ENCODE peak calls at places on chromosomes 2 and 18, in five cellular contexts. J is AG04450, U is fibroblast of mammary gland, M is H9, X is A549. W is an unnamed sample.

GRCh38 chr18:7754258-7754657 is 187.1 kb downstream of the PTPRM start:
- DNase-seq in X (no peak), U (no peak), J (no peak), M (no peak), W (no peak)

GRCh38 chr2:188382107-188382506 is 90.4 kb downstream of the GULP1 start:
- DNase-seq in J (no peak), M (no peak), U (peak), X (no peak), W (no peak)

GRCh38 chr2:178279142-178279541 is 84.8 kb downstream of the OSBPL6 start:
- DNase-seq in M (no peak), J (peak), X (no peak), U (peak), W (no peak)

GRCh38 chr2:42089340-42089925 is 41.6 kb downstream of the PKDCC start:
- DNase-seq in J (no peak), U (peak), M (peak), X (peak), W (peak)

GRCh38 chr2:120556908-120557307 is 178.8 kb upstream of the GLI2 start:
- DNase-seq in U (no peak), X (no peak), M (no peak), J (no peak), W (no peak)

GRCh38 chr2:202965810-202966454 is 48.7 kb upstream of the NBEAL1 start:
- DNase-seq in M (peak), U (peak), X (peak), J (peak), W (peak)

GRCh38 chr2:217223222-217223930 is 363.5 kb upstream of the TNP1 start:
- DNase-seq in X (no peak), M (no peak), J (peak), U (peak), W (peak)

GRCh38 chr2:59677095-59677609 is 876.3 kb downstream of the BCL11A start:
- DNase-seq in X (no peak), J (no peak), M (no peak), U (no peak), W (no peak)

GRCh38 chr2:136051001-136051724 is 65.7 kb upstream of the DARS1 start:
- DNase-seq in U (no peak), J (no peak), M (no peak), X (no peak), W (peak)

GRCh38 chr2:112767693-112768380 is 3.4 kb upstream of the CKAP2L start:
- DNase-seq in M (no peak), J (no peak), U (no peak), X (no peak), W (no peak)

GRCh38 chr18:1846640-1847039 is 724.7 kb downstream of the METTL4 start:
- DNase-seq in M (no peak), X (no peak), U (no peak), J (no peak), W (no peak)

GRCh38 chr2:69992310-69993047 is 31.0 kb upstream of the ASPRV1 start:
- DNase-seq in M (no peak), X (no peak), U (no peak), J (no peak), W (no peak)

GRCh38 chr18:45962866-45963265 is 4.3 kb downstream of the EPG5 start:
- DNase-seq in X (no peak), M (no peak), J (no peak), U (peak), W (no peak)

GRCh38 chr2:240247241-240247867 is 106.9 kb upstream of the OTOS start:
- DNase-seq in J (no peak), M (no peak), X (no peak), U (peak), W (no peak)

GRCh38 chr18:75335511-75335910 is 92.0 kb downstream of the SMIM21 start:
- DNase-seq in X (no peak), J (no peak), M (no peak), U (no peak), W (no peak)

GRCh38 chr2:186256540-186256939 is 229.5 kb upstream of the ZC3H15 start:
- DNase-seq in U (peak), J (no peak), M (no peak), X (peak), W (no peak)

GRCh38 chr2:113739849-113740248 is 16.6 kb downstream of the SLC35F5 start:
- DNase-seq in J (no peak), U (peak), M (no peak), X (no peak), W (no peak)

GRCh38 chr2:229489016-229489415 is 217.9 kb upstream of the PID1 start:
- DNase-seq in U (peak), J (no peak), M (no peak), X (no peak), W (no peak)

GRCh38 chr18:31102941-31103340 is 720 bp upstream of the DSC2 start:
- DNase-seq in U (no peak), J (no peak), M (no peak), X (no peak), W (no peak)

GRCh38 chr18:45839415-45840395 is 14.2 kb downstream of the SIGLEC15 start:
- DNase-seq in U (peak), M (peak), J (peak), X (no peak), W (peak)

GRCh38 chr2:190283783-190284182 is 35.8 kb downstream of the HIBCH start:
- DNase-seq in M (no peak), X (no peak), J (peak), U (peak), W (no peak)

GRCh38 chr2:74857725-74858124 is 23.8 kb downstream of the HK2 start:
- DNase-seq in M (no peak), J (no peak), U (no peak), X (no peak), W (no peak)

DNA sequence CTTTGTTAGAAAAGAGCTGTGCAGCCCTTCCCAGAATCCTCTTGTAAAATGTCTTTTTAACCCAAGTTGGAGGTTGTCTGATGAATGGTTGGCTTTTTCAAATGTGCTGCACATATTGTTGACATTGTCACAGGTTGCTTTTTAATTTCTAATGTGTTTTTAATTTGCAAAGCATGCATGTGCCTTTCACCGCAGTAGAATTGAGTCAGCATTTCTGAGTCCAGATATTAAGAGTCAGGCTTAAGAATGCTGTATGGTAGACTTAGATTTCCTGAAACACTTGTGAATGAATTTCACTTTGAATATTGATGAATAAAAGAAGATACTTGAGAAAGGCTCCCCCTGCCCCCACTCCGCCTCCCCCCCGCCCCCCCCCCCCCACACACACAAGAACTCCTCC is 120.9 kb downstream of the GREB1L start:
- DNase-seq in J (no peak), X (no peak), U (peak), M (no peak), W (no peak)
- TF ChIP-seq CTCF in J (no peak), X (no peak), U (no peak), M (no peak), W (no peak)

DNA sequence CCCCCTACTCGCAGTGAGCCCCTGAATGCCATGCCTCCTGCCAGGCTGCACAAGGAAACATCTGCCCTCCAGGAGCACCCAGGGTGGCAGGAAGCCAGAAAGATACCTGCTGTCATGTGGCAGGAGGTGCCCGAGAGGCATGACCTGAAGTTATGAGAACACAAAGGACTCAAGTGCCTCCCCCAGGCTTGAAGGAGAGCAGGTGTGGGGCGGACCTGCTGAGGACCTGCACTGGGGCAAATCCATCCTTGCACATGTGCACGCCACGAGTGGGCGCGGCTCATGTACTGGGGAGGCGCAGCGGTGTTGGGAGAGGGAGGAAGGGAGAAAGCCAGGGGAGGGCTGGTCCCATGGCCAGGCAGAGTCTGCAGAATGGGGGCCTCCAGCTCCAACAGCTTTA is 26.9 kb downstream of the SDC1 start:
- DNase-seq in J (no peak), U (no peak), X (no peak), M (no peak), W (no peak)
- TF ChIP-seq CTCF in J (no peak), U (no peak), X (no peak), M (no peak), W (no peak)

DNA sequence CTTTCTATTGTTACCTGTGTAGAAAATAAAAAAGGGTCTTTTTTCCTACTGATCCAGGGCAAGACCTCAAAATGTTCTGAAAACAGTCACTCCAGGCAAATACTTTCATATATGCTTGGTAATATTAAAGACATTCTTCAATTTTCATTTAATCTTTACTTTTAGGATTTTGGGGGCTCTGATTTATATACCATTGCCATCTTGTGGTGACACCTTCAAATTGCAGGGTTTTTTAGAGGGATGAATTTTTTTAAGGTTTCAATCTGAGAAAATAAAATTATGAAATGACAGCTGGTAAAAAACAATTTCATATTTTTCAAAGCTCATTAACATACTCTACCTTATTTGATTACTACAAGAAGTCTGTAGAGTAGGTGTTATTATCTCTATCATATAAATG is 26.8 kb downstream of the MAPK4 start:
- DNase-seq in X (no peak), M (no peak), J (no peak), U (no peak), W (no peak)
- TF ChIP-seq CTCF in X (no peak), M (peak), J (peak), U (peak), W (peak)

DNA sequence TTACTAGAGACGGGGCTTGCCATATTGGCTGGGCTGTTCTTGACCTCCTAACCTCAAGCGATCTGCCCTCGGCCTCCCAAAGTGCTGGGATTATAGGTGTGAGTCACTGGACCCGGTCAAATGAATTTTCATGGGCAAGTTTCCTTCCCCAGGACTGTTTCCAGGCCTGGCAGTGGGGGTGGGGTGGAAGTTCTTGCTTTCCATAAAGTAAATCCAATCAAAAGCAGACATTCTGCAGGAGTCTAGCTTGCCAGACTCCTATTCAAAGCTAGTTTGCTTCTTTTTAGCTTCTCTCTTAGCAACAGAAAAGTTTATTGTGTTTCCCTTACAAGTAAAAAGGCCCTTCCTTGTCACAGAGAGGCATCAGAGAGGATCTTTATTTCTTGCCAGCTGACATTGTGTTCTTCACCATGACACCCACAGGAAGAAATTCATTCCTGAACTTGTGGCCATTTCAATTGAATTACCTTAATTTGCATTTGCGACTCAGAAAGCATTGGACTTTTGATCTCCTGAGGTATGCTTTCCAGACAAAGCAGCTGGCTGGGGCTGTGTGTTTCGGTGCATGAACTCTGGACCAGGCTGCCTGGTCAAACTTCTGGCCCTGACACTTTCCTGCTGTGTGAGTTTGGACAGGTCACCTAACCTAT is 37.9 kb downstream of the LYPD1 start:
- DNase-seq in J (no peak), M (no peak), X (no peak), U (peak), W (no peak)
- TF ChIP-seq CTCF in J (no peak), M (no peak), X (no peak), U (no peak), W (no peak)